ENCODE peak calls at places on chromosomes 5 and 9, in five cellular contexts. T, H, E, O and G are unnamed samples.
A peak's percentile ranks its signal among the peaks of the same experiment; 100 is the strongest.

GRCh38 chr9:72557549-72557948 is 36.1 kb downstream of the TMC1 start:
- DNase-seq in T (peak; percentile 23), H (peak; percentile 2), E (no peak), O (peak; percentile 86), G (peak; percentile 11)

GRCh38 chr5:88833371-88834107 is 49.4 kb downstream of the MEF2C start:
- DNase-seq in T (peak; percentile 38), H (peak; percentile 24), E (peak; percentile 59), O (peak; percentile 84), G (no peak)

GRCh38 chr9:134868751-134869553 is 11.7 kb upstream of the FCN2 start:
- DNase-seq in T (no peak), H (no peak), E (no peak), O (no peak), G (no peak)

GRCh38 chr9:2116073-2116472 is 100.9 kb downstream of the SMARCA2 start:
- DNase-seq in T (no peak), H (peak; percentile 84), E (no peak), O (no peak), G (peak; percentile 35)

GRCh38 chr9:16207161-16207560 is 654.3 kb downstream of the CCDC171 start:
- DNase-seq in T (no peak), H (peak; percentile 23), E (no peak), O (no peak), G (peak; percentile 12)

GRCh38 chr5:132094393-132095076 is 20.9 kb downstream of the CSF2 start:
- DNase-seq in T (no peak), H (no peak), E (no peak), O (no peak), G (no peak)

GRCh38 chr9:123411191-123411590 is 55.2 kb downstream of the CRB2 start:
- DNase-seq in T (no peak), H (no peak), E (no peak), O (no peak), G (no peak)

GRCh38 chr9:19231126-19232035 is 888 bp downstream of the DENND4C start:
- DNase-seq in T (peak; percentile 26), H (peak; percentile 69), E (peak; percentile 28), O (no peak), G (peak; percentile 12)

GRCh38 chr9:2271426-2271825 is 256.3 kb downstream of the SMARCA2 start:
- DNase-seq in T (peak; percentile 10), H (peak; percentile 78), E (no peak), O (peak; percentile 91), G (peak; percentile 60)

GRCh38 chr5:117072439-117072838 is 497.8 kb upstream of the SEMA6A start:
- DNase-seq in T (no peak), H (peak; percentile 63), E (no peak), O (no peak), G (no peak)

GRCh38 chr9:109950710-109951443 is 170.9 kb downstream of the PALM2AKAP2 start:
- DNase-seq in T (no peak), H (no peak), E (no peak), O (no peak), G (no peak)

GRCh38 chr9:109953300-109953699 is 173.3 kb downstream of the PALM2AKAP2 start:
- DNase-seq in T (no peak), H (no peak), E (no peak), O (no peak), G (no peak)

GRCh38 chr9:109956811-109957440 is 176.9 kb downstream of the PALM2AKAP2 start:
- DNase-seq in T (no peak), H (peak; percentile 6), E (no peak), O (no peak), G (peak; percentile 41)

GRCh38 chr9:109948453-109948852 is 168.5 kb downstream of the PALM2AKAP2 start:
- DNase-seq in T (no peak), H (no peak), E (no peak), O (no peak), G (no peak)

DNA sequence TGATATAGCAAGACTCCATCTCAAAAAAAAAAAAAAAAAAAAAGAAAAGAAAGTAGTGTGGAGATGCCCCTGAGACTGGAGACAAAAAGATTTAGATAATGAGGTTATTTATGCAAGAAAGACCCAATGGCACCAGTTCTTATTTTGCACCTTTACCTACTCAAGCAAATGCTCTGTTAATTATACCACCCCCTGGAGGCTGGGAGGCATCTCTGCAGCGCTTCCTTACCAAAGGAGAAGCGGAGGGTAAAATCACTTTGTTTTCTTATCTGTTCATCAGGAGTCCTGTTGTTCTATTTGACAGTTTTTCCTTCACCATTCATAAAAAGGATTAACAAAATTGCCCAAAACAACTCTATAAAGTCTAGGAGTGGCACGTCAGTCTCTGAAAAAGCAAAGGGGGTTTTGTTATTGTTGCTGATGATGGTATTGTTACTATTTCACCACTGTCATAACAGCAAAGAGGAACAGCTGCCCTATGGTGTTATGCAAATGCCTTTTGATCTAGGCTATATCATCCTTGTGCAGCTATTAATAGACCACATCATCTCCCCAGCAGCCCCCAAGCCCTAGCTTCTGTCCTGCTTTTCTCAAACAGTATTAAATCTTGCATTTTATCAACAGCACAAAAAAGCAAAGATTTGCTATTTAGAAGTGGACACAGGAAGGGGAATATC is 174.0 kb downstream of the PALM2AKAP2 start:
- DNase-seq in T (no peak), H (peak; percentile 66), E (no peak), O (no peak), G (no peak)
- H3K4me1 ChIP-seq in T (no peaks in the 10 kb centered on the region), H (no peaks in the 10 kb centered on the region), E (no peaks in the 10 kb centered on the region), O (no peaks in the 10 kb centered on the region), G (no peaks in the 10 kb centered on the region)

DNA sequence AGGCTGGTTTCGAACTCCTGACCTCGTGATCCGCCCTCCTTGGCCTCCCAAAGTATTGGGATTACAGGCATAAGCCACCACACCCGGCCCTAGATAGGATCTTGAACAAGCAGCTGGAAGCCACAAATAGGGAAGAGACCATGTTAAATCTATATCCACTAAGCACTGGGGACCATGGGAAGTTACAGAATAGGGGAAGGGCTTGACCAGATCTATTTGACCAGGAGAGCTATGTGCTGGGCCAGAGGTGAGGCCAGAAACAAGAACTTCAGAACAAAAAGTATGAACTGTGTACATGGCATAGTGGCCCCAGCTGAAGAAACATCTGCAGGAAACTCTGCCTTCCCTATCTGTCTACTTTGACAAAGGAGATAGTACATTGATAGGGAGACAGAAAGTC is 10.8 kb downstream of the KLF4 start:
- DNase-seq in T (no peak), H (no peak), E (no peak), O (no peak), G (no peak)
- H3K27ac ChIP-seq in T (no peak overlapping the region), H (no peak overlapping the region), E (no peak overlapping the region), O (no peak overlapping the region), G (no peak overlapping the region)

GRCh38 chr5:149545327-149545726 is 5.9 kb downstream of the CSNK1A1 start:
- DNase-seq in T (no peak), H (no peak), E (no peak), O (no peak), G (no peak)

GRCh38 chr5:149543361-149544198 is 7.7 kb downstream of the CSNK1A1 start:
- DNase-seq in T (no peak), H (no peak), E (peak; percentile 13), O (no peak), G (no peak)

GRCh38 chr5:149546974-149547373 is 4.3 kb downstream of the CSNK1A1 start:
- DNase-seq in T (no peak), H (no peak), E (no peak), O (no peak), G (no peak)

GRCh38 chr5:149541893-149542292 is 9.3 kb downstream of the CSNK1A1 start:
- DNase-seq in T (no peak), H (no peak), E (no peak), O (no peak), G (no peak)

DNA sequence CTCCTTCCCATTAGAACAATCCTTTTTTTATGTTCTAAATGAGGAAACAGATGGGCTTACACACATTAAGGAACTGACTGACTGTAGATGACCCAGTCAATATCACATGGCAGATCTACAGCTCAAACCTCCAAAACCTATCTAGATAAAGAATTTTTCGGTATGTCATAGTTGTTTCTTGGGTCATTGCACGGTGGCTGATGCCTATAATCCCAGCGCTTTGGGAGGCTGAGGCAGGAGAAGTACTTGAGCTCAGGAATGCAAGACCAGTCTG is 7.1 kb downstream of the CSNK1A1 start:
- DNase-seq in T (no peak), H (no peak), E (no peak), O (no peak), G (no peak)
- H3K4me1 ChIP-seq in T (peaks cover 44% of the 10 kb centered on the region), H (peaks cover 42% of the 10 kb centered on the region), E (peaks cover 36% of the 10 kb centered on the region), O (peaks cover 93% of the 10 kb centered on the region), G (peaks cover 32% of the 10 kb centered on the region)

GRCh38 chr9:76373777-76374474 is 20.3 kb downstream of the RFK start:
- DNase-seq in T (no peak), H (no peak), E (no peak), O (no peak), G (no peak)

GRCh38 chr9:76372345-76372744 is 21.9 kb downstream of the RFK start:
- DNase-seq in T (no peak), H (no peak), E (no peak), O (no peak), G (no peak)

GRCh38 chr9:76373173-76373771 is 21.0 kb downstream of the RFK start:
- DNase-seq in T (peak; percentile 81), H (no peak), E (no peak), O (peak; percentile 71), G (no peak)

GRCh38 chr9:76377791-76378190 is 16.4 kb downstream of the RFK start:
- DNase-seq in T (no peak), H (no peak), E (no peak), O (no peak), G (no peak)

GRCh38 chr9:76374702-76375543 is 19.3 kb downstream of the RFK start:
- DNase-seq in T (peak; percentile 92), H (peak; percentile 66), E (peak; percentile 88), O (peak; percentile 86), G (no peak)
- H3K27ac ChIP-seq in T (peak overlapping the region; percentile 69), H (no peak overlapping the region), E (no peak overlapping the region), O (no peak overlapping the region), G (no peak overlapping the region)

DNA sequence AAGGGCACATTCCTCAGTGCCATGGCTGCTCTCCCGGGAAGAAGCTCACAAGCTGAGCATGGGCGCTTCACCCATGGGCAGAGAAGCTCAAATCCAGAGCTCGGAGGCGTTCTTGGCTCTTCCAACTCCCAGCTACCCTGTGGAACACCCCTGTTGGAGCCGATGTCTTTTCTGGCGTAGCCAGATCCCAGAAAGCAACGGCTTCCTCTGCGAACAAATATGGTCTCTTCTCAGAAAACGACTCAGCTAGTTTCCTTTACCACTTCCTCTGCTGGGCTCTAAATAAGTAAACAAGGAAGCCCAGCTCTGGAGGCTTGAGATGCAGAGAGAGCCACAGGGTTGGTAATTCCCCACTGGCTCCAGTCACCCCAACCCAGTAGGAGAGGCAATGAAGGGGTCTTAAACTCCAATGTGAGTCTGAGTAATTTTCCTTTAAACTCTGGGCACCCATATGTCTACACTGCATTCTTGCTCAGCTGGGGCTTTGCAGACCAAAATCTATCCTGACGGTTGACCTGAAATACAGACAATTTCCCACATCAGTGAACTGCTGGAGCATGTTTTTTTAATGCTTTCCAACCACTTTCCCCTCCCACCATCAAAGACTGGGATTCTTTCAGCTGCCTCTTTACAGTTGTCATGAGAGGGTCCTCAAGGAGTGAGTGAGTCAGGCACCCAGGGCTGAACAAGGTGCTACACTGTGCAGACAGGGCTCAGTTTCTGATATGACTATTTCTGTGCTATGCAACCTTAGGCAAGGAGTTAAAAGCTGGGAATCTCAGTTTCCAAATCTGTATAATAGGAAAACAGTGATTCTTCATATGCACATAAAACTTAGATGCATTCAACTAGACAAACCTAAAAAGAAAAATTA is at the start of gene LCP2:
- DNase-seq in T (no peak), H (no peak), E (no peak), O (peak; percentile 31), G (no peak)
- H3K4me1 ChIP-seq in T (no peaks in the 10 kb centered on the region), H (no peaks in the 10 kb centered on the region), E (peaks cover 2% of the 10 kb centered on the region), O (peaks cover 11% of the 10 kb centered on the region), G (no peaks in the 10 kb centered on the region)